ENCODE peak calls at places on chromosomes 12 and 14, in seven cellular contexts. K, M, D, Q, R, C and A are unnamed samples. For H3K9me3, the result is how much of the 10 kb centered on the place peaks cover.

GRCh38 chr12:77477907-77478533 is 352.7 kb upstream of the NAV3 start:
- DNase-seq in K (no peak), M (peak), D (no peak), Q (no peak), R (no peak), C (no peak), A (no peak)

GRCh38 chr12:76568888-76569551 is 9.4 kb upstream of the OSBPL8 start:
- DNase-seq in K (no peak), M (no peak), D (no peak), Q (no peak), R (no peak), C (no peak), A (no peak)

GRCh38 chr12:12456637-12457036 is 99.8 kb downstream of the BORCS5 start:
- DNase-seq in K (no peak), M (no peak), D (no peak), Q (no peak), R (no peak), C (no peak), A (no peak)

GRCh38 chr14:74975059-74975810 is 19.8 kb upstream of the PGF start:
- DNase-seq in K (no peak), M (no peak), D (peak), Q (no peak), R (peak), C (no peak), A (peak)

GRCh38 chr12:130952545-130952954 is 1.2 kb upstream of the ADGRD1 start:
- DNase-seq in K (no peak), M (no peak), D (no peak), Q (no peak), R (no peak), C (no peak), A (no peak)

GRCh38 chr14:96914729-96915128 is 117.5 kb downstream of the VRK1 start:
- DNase-seq in K (no peak), M (no peak), D (no peak), Q (no peak), R (no peak), C (no peak), A (no peak)

GRCh38 chr14:34098045-34098984 is 147.4 kb upstream of the EGLN3 start:
- DNase-seq in K (no peak), M (peak), D (no peak), Q (no peak), R (peak), C (peak), A (peak)

GRCh38 chr12:123492290-123492689 is 34.4 kb downstream of the SNRNP35 start:
- DNase-seq in K (no peak), M (no peak), D (no peak), Q (no peak), R (no peak), C (no peak), A (no peak)

GRCh38 chr14:104113631-104114420 is 24.6 kb upstream of the KIF26A start:
- DNase-seq in K (peak), M (no peak), D (peak), Q (no peak), R (peak), C (peak), A (peak)

GRCh38 chr14:65069874-65070709 is 32.2 kb downstream of the MAX start:
- DNase-seq in K (peak), M (no peak), D (no peak), Q (no peak), R (peak), C (peak), A (peak)

GRCh38 chr14:77593501-77593911 is 22.9 kb downstream of the SPTLC2 start:
- DNase-seq in K (no peak), M (no peak), D (no peak), Q (no peak), R (no peak), C (no peak), A (no peak)

GRCh38 chr14:87522575-87522974 is 470.4 kb downstream of the GALC start:
- DNase-seq in K (no peak), M (peak), D (no peak), Q (peak), R (no peak), C (no peak), A (peak)

GRCh38 chr14:20684662-20685456 is 499 bp downstream of the RNASE4 start:
- DNase-seq in K (peak), M (peak), D (peak), Q (no peak), R (peak), C (peak), A (peak)

GRCh38 chr12:104630230-104630670 is 173.5 kb downstream of the CHST11 start:
- DNase-seq in K (no peak), M (peak), D (no peak), Q (no peak), R (no peak), C (no peak), A (no peak)

GRCh38 chr12:13835657-13836056 is 145.7 kb downstream of the GRIN2B start:
- DNase-seq in K (no peak), M (no peak), D (no peak), Q (no peak), R (no peak), C (no peak), A (no peak)

GRCh38 chr12:32332446-32332845 is 66.9 kb upstream of the FGD4 start:
- DNase-seq in K (no peak), M (no peak), D (no peak), Q (no peak), R (no peak), C (no peak), A (no peak)

GRCh38 chr14:71931492-71932228 is 569 bp upstream of the RGS6 start:
- DNase-seq in K (no peak), M (peak), D (peak), Q (no peak), R (no peak), C (no peak), A (peak)

GRCh38 chr12:12891646-12892355 is 439 bp downstream of the GPRC5A start:
- DNase-seq in K (no peak), M (no peak), D (no peak), Q (no peak), R (no peak), C (no peak), A (no peak)

GRCh38 chr14:88864198-88864597 is 39.7 kb downstream of the TTC8 start:
- DNase-seq in K (no peak), M (no peak), D (no peak), Q (no peak), R (no peak), C (no peak), A (no peak)

GRCh38 chr14:76930549-76930948 is 98.0 kb downstream of the IRF2BPL start:
- DNase-seq in K (no peak), M (no peak), D (no peak), Q (no peak), R (no peak), C (no peak), A (no peak)

GRCh38 chr14:76577837-76578236 is 183.4 kb upstream of the VASH1 start:
- DNase-seq in K (no peak), M (no peak), D (no peak), Q (no peak), R (no peak), C (no peak), A (no peak)

GRCh38 chr14:98634043-98634820 is 637.8 kb downstream of the BCL11B start:
- DNase-seq in K (no peak), M (peak), D (no peak), Q (no peak), R (no peak), C (no peak), A (no peak)

GRCh38 chr12:117334098-117334497 is 27.3 kb downstream of the NOS1 start:
- DNase-seq in K (no peak), M (no peak), D (no peak), Q (no peak), R (no peak), C (no peak), A (no peak)

GRCh38 chr14:39107624-39108023 is 4.6 kb upstream of the SEC23A start:
- DNase-seq in K (no peak), M (peak), D (no peak), Q (no peak), R (no peak), C (no peak), A (no peak)

GRCh38 chr12:9851927-9852326 is 17.2 kb downstream of the CLEC2B start:
- DNase-seq in K (no peak), M (no peak), D (no peak), Q (no peak), R (no peak), C (no peak), A (no peak)

GRCh38 chr14:56759633-56760032 is 50.6 kb downstream of the OTX2 start:
- DNase-seq in K (no peak), M (no peak), D (no peak), Q (no peak), R (no peak), C (no peak), A (no peak)

GRCh38 chr14:68285421-68286179 is 466.0 kb downstream of the RAD51B start:
- DNase-seq in K (no peak), M (no peak), D (no peak), Q (no peak), R (no peak), C (no peak), A (no peak)

DNA sequence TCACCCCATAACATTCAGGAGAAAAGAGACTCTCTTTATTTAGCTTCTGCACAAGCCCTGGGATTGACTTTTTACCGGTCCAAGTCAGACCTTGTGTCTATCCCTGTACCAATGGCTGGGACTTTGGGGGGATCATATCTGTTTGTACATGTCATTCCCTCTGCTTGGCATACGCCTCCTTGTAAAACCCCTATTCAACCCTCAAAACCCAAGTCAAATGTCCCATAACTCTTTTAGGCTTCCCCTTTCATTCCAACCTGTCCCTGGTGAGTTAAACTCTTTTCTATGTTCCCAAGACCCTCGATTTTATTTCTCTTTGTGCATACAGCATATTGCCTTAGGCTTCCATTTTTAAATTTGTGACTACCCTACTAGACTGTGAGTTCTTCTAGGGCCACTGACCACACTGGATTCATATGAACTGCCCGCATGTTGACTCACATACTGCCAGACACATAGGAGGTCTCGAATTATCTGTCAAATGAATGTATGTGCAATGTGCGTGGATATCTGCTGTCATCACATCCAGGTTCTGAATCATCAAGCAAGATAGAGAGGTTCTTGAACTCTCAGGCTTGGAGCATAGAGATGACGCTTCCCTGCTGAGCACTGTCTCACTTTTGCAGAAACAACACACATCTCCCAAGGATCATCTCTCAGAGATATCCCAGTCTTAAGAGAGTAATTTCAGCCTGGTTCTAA is 548.6 kb upstream of the TBX3 start:
- DNase-seq in K (no peak), M (no peak), D (no peak), Q (no peak), R (no peak), C (no peak), A (no peak)
- H3K4me3 ChIP-seq in K (no peak), M (no peak), D (no peak), Q (no peak), R (no peak), C (no peak), A (no peak)

GRCh38 chr12:56863789-56864188 is 70.4 kb downstream of the SDR9C7 start:
- DNase-seq in K (no peak), M (no peak), D (no peak), Q (no peak), R (no peak), C (no peak), A (no peak)

GRCh38 chr12:56864318-56864717 is 69.9 kb downstream of the SDR9C7 start:
- DNase-seq in K (no peak), M (no peak), D (no peak), Q (no peak), R (no peak), C (no peak), A (no peak)

GRCh38 chr12:56866493-56866892 is 67.7 kb downstream of the SDR9C7 start:
- DNase-seq in K (no peak), M (no peak), D (no peak), Q (no peak), R (no peak), C (no peak), A (no peak)

GRCh38 chr12:56862264-56862663 is 71.9 kb downstream of the SDR9C7 start:
- DNase-seq in K (no peak), M (no peak), D (no peak), Q (no peak), R (no peak), C (no peak), A (no peak)

GRCh38 chr12:56867216-56867615 is 67.0 kb downstream of the SDR9C7 start:
- DNase-seq in K (no peak), M (no peak), D (no peak), Q (no peak), R (no peak), C (no peak), A (no peak)
- H3K9me3 ChIP-seq in K (under half), M (under half), D (under half), Q (half or more), R (under half), C (under half), A (under half)

GRCh38 chr12:113772505-113773030 is 193.6 kb downstream of the RBM19 start:
- DNase-seq in K (no peak), M (no peak), D (no peak), Q (no peak), R (no peak), C (no peak), A (no peak)
- H3K4me3 ChIP-seq in K (no peak), M (no peak), D (no peak), Q (no peak), R (no peak), C (no peak), A (no peak)

GRCh38 chr12:116026346-116026745 is 251.1 kb downstream of the MED13L start:
- DNase-seq in K (no peak), M (no peak), D (no peak), Q (no peak), R (no peak), C (no peak), A (no peak)
- H3K9me3 ChIP-seq in K (under half), M (under half), D (under half), Q (under half), R (under half), C (under half), A (under half)

DNA sequence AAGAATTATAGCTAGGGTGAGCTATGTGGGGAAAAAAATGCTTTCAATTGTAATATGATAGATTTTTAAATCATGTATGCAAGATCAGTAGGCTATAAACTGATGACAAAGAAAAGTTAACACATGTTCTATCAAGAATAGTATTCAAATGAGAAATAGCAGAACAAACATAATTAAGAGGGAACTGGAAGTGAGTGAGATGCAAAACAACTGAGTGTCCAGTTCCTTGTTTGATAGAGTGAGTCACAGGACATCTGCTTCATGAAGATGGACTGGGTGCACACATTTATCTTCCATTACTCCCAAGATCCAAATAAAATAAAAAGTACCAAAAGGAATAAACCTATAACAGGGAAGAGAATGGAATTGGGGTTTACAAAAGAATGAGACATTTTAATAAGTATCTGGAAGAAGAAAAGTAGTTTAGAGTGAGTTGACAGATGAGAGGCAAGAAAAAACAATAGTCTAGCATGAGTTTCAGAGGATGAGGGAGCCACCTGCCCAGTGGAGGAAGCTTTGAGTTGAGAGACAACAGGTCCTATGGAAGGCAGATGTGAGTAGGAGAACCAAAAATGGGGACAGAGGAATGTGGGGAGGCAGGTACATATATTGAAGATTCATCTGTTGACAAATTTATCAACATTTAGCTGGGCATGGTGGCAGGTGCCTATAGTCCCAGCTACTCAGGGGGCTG is 178.1 kb upstream of the ARHGAP5 start:
- DNase-seq in K (no peak), M (no peak), D (no peak), Q (no peak), R (no peak), C (no peak), A (no peak)
- H3K4me3 ChIP-seq in K (no peak), M (no peak), D (no peak), Q (no peak), R (no peak), C (no peak), A (no peak)

GRCh38 chr12:19885987-19886804 is 446.9 kb downstream of the AEBP2 start:
- DNase-seq in K (no peak), M (no peak), D (no peak), Q (no peak), R (peak), C (no peak), A (no peak)

GRCh38 chr12:19884081-19884480 is 444.8 kb downstream of the AEBP2 start:
- DNase-seq in K (no peak), M (no peak), D (no peak), Q (no peak), R (no peak), C (no peak), A (no peak)

GRCh38 chr12:19885092-19885813 is 446.0 kb downstream of the AEBP2 start:
- DNase-seq in K (no peak), M (no peak), D (no peak), Q (no peak), R (no peak), C (no peak), A (no peak)

GRCh38 chr12:19882418-19882817 is 443.1 kb downstream of the AEBP2 start:
- DNase-seq in K (no peak), M (no peak), D (no peak), Q (no peak), R (no peak), C (no peak), A (no peak)

GRCh38 chr12:19886805-19887105 is 447.5 kb downstream of the AEBP2 start:
- DNase-seq in K (no peak), M (no peak), D (no peak), Q (no peak), R (no peak), C (no peak), A (no peak)
- H3K9me3 ChIP-seq in K (under half), M (under half), D (under half), Q (under half), R (under half), C (under half), A (under half)